ENCODE peak calls at places on chromosome 1, in ten cellular contexts. One of them, this sample, is unnamed.
A peak's percentile ranks its signal among the peaks of the same experiment; 100 is the strongest.

GRCh38 chr1:221602866-221603265 is 139.0 kb downstream of the DUSP10 start:
- DNase-seq in IMR-90: peak; percentile 18
- DNase-seq in nephron progenitor cell: no peak
- DNase-seq in A549: no peak
- DNase-seq in kidney: no peak
- DNase-seq in GM10248: no peak
- DNase-seq in ovary: no peak
- DNase-seq in fibroblast of mammary gland: peak; percentile 60
- DNase-seq in BJ: no peak
- DNase-seq in GM13977: no peak
- DNase-seq in this sample: no peak

GRCh38 chr1:228104526-228105251 is 1.6 kb upstream of the C1orf35 start:
- DNase-seq in ovary: no peak
- DNase-seq in nephron progenitor cell: no peak
- DNase-seq in kidney: peak; percentile 65
- DNase-seq in fibroblast of mammary gland: peak; percentile 37
- DNase-seq in BJ: no peak
- DNase-seq in A549: no peak
- DNase-seq in IMR-90: no peak
- DNase-seq in GM13977: no peak
- DNase-seq in GM10248: no peak
- DNase-seq in this sample: no peak

GRCh38 chr1:113519561-113519960 is 129.2 kb downstream of the MAGI3 start:
- DNase-seq in kidney: no peak
- DNase-seq in nephron progenitor cell: no peak
- DNase-seq in ovary: no peak
- DNase-seq in IMR-90: peak; percentile 65
- DNase-seq in GM10248: no peak
- DNase-seq in A549: no peak
- DNase-seq in GM13977: no peak
- DNase-seq in fibroblast of mammary gland: peak; percentile 66
- DNase-seq in BJ: no peak
- DNase-seq in this sample: peak; percentile 56

GRCh38 chr1:209809601-209810000 is 3.7 kb upstream of the IRF6 start:
- DNase-seq in fibroblast of mammary gland: no peak
- DNase-seq in GM10248: no peak
- DNase-seq in A549: no peak
- DNase-seq in kidney: no peak
- DNase-seq in IMR-90: no peak
- DNase-seq in BJ: no peak
- DNase-seq in ovary: no peak
- DNase-seq in nephron progenitor cell: no peak
- DNase-seq in GM13977: no peak
- DNase-seq in this sample: no peak

GRCh38 chr1:15508700-15509487 is 15.1 kb downstream of the CASP9 start:
- DNase-seq in GM13977: no peak
- DNase-seq in kidney: no peak
- DNase-seq in IMR-90: no peak
- DNase-seq in ovary: no peak
- DNase-seq in nephron progenitor cell: no peak
- DNase-seq in GM10248: no peak
- DNase-seq in A549: no peak
- DNase-seq in fibroblast of mammary gland: no peak
- DNase-seq in BJ: no peak
- DNase-seq in this sample: no peak

GRCh38 chr1:209341689-209342420 is 241.7 kb upstream of the CAMK1G start:
- DNase-seq in BJ: no peak
- DNase-seq in nephron progenitor cell: no peak
- DNase-seq in fibroblast of mammary gland: no peak
- DNase-seq in kidney: no peak
- DNase-seq in IMR-90: no peak
- DNase-seq in GM13977: no peak
- DNase-seq in ovary: no peak
- DNase-seq in A549: no peak
- DNase-seq in GM10248: no peak
- DNase-seq in this sample: no peak

GRCh38 chr1:225121095-225121494 is 191.6 kb downstream of the DNAH14 start:
- DNase-seq in GM10248: no peak
- DNase-seq in ovary: no peak
- DNase-seq in BJ: no peak
- DNase-seq in A549: no peak
- DNase-seq in GM13977: no peak
- DNase-seq in IMR-90: no peak
- DNase-seq in nephron progenitor cell: no peak
- DNase-seq in fibroblast of mammary gland: no peak
- DNase-seq in kidney: no peak
- DNase-seq in this sample: no peak

GRCh38 chr1:59316497-59317128 is 19.7 kb downstream of the FGGY start:
- DNase-seq in ovary: no peak
- DNase-seq in kidney: no peak
- DNase-seq in nephron progenitor cell: no peak
- DNase-seq in fibroblast of mammary gland: no peak
- DNase-seq in A549: no peak
- DNase-seq in GM13977: no peak
- DNase-seq in BJ: no peak
- DNase-seq in GM10248: no peak
- DNase-seq in IMR-90: peak; percentile 70
- DNase-seq in this sample: no peak

DNA sequence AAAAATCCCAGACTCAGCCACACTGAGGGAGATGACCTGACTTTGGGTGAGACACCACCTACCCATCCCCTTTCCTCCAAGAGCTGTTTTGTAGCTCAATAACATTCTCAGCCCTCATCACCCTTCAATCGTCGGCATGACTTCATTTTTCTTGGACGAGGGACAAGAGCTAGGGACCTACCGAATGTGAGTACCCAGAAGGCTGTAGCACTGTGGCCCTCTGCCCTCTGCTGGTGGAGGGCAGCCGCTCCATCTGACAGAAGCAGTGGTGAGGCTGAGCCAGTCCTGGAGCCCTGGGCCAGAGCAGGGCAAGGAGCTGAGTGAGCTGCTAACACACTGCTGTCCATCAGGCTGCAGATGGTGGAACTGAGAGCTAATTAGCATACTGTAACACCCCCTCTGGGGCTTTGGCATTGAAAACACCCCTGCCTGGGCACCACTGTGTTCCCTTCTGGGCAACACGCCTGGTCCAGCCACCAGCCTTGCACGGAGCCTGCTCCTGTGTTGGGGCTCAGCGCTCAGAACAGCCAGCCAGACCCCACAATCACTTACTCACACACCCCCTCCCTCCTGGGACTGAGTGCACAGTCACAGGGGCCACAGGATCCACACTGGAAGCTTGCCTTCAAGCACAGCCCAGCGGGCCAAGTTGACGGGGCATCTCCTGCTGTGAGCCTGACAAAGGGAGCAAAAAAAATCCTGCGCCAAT is 18.3 kb upstream of the ALPL start:
- DNase-seq in ovary: no peak
- DNase-seq in GM10248: no peak
- DNase-seq in fibroblast of mammary gland: peak; percentile 84
- DNase-seq in nephron progenitor cell: no peak
- DNase-seq in BJ: peak; percentile 24
- DNase-seq in GM13977: no peak
- DNase-seq in A549: peak; percentile 55
- DNase-seq in kidney: no peak
- DNase-seq in IMR-90: peak; percentile 64
- DNase-seq in this sample: peak; percentile 77
- TF ChIP-seq CTCF in ovary: no peak
- TF ChIP-seq CTCF in GM10248: peak; percentile 18
- TF ChIP-seq CTCF in fibroblast of mammary gland: peak; percentile 70
- TF ChIP-seq CTCF in nephron progenitor cell: no peak
- TF ChIP-seq CTCF in BJ: peak; percentile 82
- TF ChIP-seq CTCF in GM13977: peak; percentile 66
- TF ChIP-seq CTCF in A549: peak; percentile 41
- TF ChIP-seq CTCF in kidney: peak; percentile 16
- TF ChIP-seq CTCF in IMR-90: peak; percentile 64
- TF ChIP-seq CTCF in this sample: peak; percentile 85

DNA sequence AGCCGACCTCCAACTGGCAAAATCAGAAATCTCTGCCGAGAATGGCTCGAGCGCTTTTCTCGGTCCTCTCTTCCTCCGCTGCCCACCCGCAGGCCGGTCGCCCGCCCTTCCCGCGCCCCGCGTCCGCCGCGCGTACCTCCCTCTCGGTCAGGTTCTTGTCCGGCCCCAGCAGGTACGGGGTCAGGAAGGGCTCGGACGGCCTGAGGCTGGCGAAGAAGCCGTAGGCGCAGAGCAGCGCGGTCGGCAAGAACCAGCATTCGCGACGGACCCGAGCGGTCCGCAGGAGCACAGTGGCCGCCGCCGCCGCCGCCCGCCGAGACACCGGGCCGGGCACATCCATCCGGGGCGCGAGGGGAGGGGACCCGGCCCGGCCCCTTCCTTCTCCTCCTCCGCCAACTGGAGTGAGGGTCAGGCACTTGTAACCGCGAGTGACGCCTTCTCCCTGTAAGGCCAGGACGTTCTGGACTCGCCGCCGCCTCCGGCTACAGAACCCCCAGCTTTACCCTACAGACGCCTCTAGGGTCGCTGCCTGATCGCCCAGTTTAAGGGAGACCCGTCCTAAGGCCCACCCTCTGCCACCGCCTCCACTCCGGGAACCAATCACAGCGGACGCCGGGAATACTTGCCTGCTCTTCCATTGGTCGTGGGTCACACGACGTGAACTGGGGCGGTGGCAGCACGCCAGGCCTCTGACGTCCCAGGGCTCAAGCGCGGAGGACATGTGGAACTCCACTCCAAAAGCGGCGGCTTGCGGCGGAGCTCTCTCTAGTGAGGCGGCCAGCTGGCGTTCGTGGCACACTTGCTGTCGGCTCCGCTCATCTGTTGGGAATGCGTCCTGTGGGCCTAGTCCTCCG is at the start of gene SLC19A2:
- DNase-seq in kidney: peak; percentile 100
- DNase-seq in fibroblast of mammary gland: peak; percentile 99
- DNase-seq in nephron progenitor cell: peak; percentile 92
- DNase-seq in A549: peak; percentile 99
- DNase-seq in GM10248: peak; percentile 98
- DNase-seq in IMR-90: peak; percentile 99
- DNase-seq in GM13977: peak; percentile 98
- DNase-seq in BJ: peak; percentile 96
- DNase-seq in ovary: peak; percentile 100
- DNase-seq in this sample: peak; percentile 100
- TF ChIP-seq CTCF in kidney: peak; percentile 31
- TF ChIP-seq CTCF in fibroblast of mammary gland: peak; percentile 26
- TF ChIP-seq CTCF in nephron progenitor cell: peak; percentile 20
- TF ChIP-seq CTCF in A549: no peak
- TF ChIP-seq CTCF in GM10248: no peak
- TF ChIP-seq CTCF in IMR-90: peak; percentile 40
- TF ChIP-seq CTCF in GM13977: peak; percentile 20
- TF ChIP-seq CTCF in BJ: peak; percentile 36
- TF ChIP-seq CTCF in ovary: peak; percentile 57
- TF ChIP-seq CTCF in this sample: peak; percentile 39

GRCh38 chr1:31632649-31633048 is 12.0 kb downstream of the PEF1 start:
- DNase-seq in GM13977: no peak
- DNase-seq in ovary: no peak
- DNase-seq in nephron progenitor cell: no peak
- DNase-seq in A549: no peak
- DNase-seq in GM10248: no peak
- DNase-seq in BJ: no peak
- DNase-seq in fibroblast of mammary gland: no peak
- DNase-seq in IMR-90: no peak
- DNase-seq in kidney: no peak
- DNase-seq in this sample: no peak

GRCh38 chr1:31637915-31638673 is 6.6 kb downstream of the PEF1 start:
- DNase-seq in nephron progenitor cell: no peak
- DNase-seq in A549: no peak
- DNase-seq in ovary: no peak
- DNase-seq in IMR-90: no peak
- DNase-seq in fibroblast of mammary gland: no peak
- DNase-seq in kidney: no peak
- DNase-seq in GM13977: no peak
- DNase-seq in GM10248: no peak
- DNase-seq in BJ: no peak
- DNase-seq in this sample: no peak

GRCh38 chr1:31628931-31629582 is 11.6 kb downstream of the HCRTR1 start:
- DNase-seq in fibroblast of mammary gland: no peak
- DNase-seq in nephron progenitor cell: no peak
- DNase-seq in ovary: no peak
- DNase-seq in IMR-90: no peak
- DNase-seq in GM13977: no peak
- DNase-seq in GM10248: no peak
- DNase-seq in BJ: no peak
- DNase-seq in kidney: no peak
- DNase-seq in A549: no peak
- DNase-seq in this sample: no peak

GRCh38 chr1:31627930-31628421 is 10.5 kb downstream of the HCRTR1 start:
- DNase-seq in BJ: no peak
- DNase-seq in A549: no peak
- DNase-seq in GM10248: no peak
- DNase-seq in ovary: no peak
- DNase-seq in kidney: no peak
- DNase-seq in IMR-90: no peak
- DNase-seq in GM13977: no peak
- DNase-seq in nephron progenitor cell: no peak
- DNase-seq in fibroblast of mammary gland: no peak
- DNase-seq in this sample: no peak

GRCh38 chr1:31633117-31633516 is 11.6 kb downstream of the PEF1 start:
- DNase-seq in A549: peak; percentile 22
- DNase-seq in GM10248: no peak
- DNase-seq in ovary: no peak
- DNase-seq in BJ: no peak
- DNase-seq in fibroblast of mammary gland: no peak
- DNase-seq in IMR-90: no peak
- DNase-seq in GM13977: no peak
- DNase-seq in kidney: no peak
- DNase-seq in nephron progenitor cell: peak; percentile 34
- DNase-seq in this sample: peak; percentile 26
- TF ChIP-seq CTCF in A549: peak; percentile 32
- TF ChIP-seq CTCF in GM10248: peak; percentile 29
- TF ChIP-seq CTCF in ovary: no peak
- TF ChIP-seq CTCF in BJ: peak; percentile 63
- TF ChIP-seq CTCF in fibroblast of mammary gland: peak; percentile 57
- TF ChIP-seq CTCF in IMR-90: peak; percentile 40
- TF ChIP-seq CTCF in GM13977: peak; percentile 51
- TF ChIP-seq CTCF in kidney: no peak
- TF ChIP-seq CTCF in nephron progenitor cell: peak; percentile 23
- TF ChIP-seq CTCF in this sample: peak; percentile 80

GRCh38 chr1:226648421-226648820 is 90.7 kb downstream of the ITPKB start:
- DNase-seq in kidney: no peak
- DNase-seq in A549: no peak
- DNase-seq in GM13977: no peak
- DNase-seq in BJ: no peak
- DNase-seq in GM10248: no peak
- DNase-seq in IMR-90: no peak
- DNase-seq in nephron progenitor cell: no peak
- DNase-seq in fibroblast of mammary gland: no peak
- DNase-seq in ovary: no peak
- DNase-seq in this sample: no peak

GRCh38 chr1:226651041-226651731 is 87.9 kb downstream of the ITPKB start:
- DNase-seq in ovary: no peak
- DNase-seq in BJ: no peak
- DNase-seq in GM13977: no peak
- DNase-seq in IMR-90: no peak
- DNase-seq in nephron progenitor cell: no peak
- DNase-seq in kidney: peak; percentile 50
- DNase-seq in fibroblast of mammary gland: no peak
- DNase-seq in GM10248: no peak
- DNase-seq in A549: no peak
- DNase-seq in this sample: no peak

GRCh38 chr1:226649244-226649643 is 89.8 kb downstream of the ITPKB start:
- DNase-seq in GM13977: no peak
- DNase-seq in ovary: no peak
- DNase-seq in kidney: no peak
- DNase-seq in GM10248: no peak
- DNase-seq in BJ: no peak
- DNase-seq in fibroblast of mammary gland: no peak
- DNase-seq in nephron progenitor cell: no peak
- DNase-seq in IMR-90: no peak
- DNase-seq in A549: no peak
- DNase-seq in this sample: no peak

GRCh38 chr1:226650236-226650841 is 88.7 kb downstream of the ITPKB start:
- DNase-seq in A549: no peak
- DNase-seq in ovary: no peak
- DNase-seq in GM10248: no peak
- DNase-seq in BJ: no peak
- DNase-seq in IMR-90: no peak
- DNase-seq in GM13977: no peak
- DNase-seq in nephron progenitor cell: no peak
- DNase-seq in kidney: peak; percentile 61
- DNase-seq in fibroblast of mammary gland: no peak
- DNase-seq in this sample: no peak

GRCh38 chr1:226649780-226650179 is 89.3 kb downstream of the ITPKB start:
- DNase-seq in GM10248: no peak
- DNase-seq in kidney: peak; percentile 39
- DNase-seq in A549: no peak
- DNase-seq in GM13977: no peak
- DNase-seq in fibroblast of mammary gland: peak; percentile 50
- DNase-seq in ovary: no peak
- DNase-seq in nephron progenitor cell: no peak
- DNase-seq in IMR-90: peak; percentile 43
- DNase-seq in BJ: no peak
- DNase-seq in this sample: peak; percentile 25
- TF ChIP-seq CTCF in GM10248: peak; percentile 30
- TF ChIP-seq CTCF in kidney: peak; percentile 24
- TF ChIP-seq CTCF in A549: peak; percentile 24
- TF ChIP-seq CTCF in GM13977: peak; percentile 38
- TF ChIP-seq CTCF in fibroblast of mammary gland: peak; percentile 33
- TF ChIP-seq CTCF in ovary: no peak
- TF ChIP-seq CTCF in nephron progenitor cell: no peak
- TF ChIP-seq CTCF in IMR-90: peak; percentile 29
- TF ChIP-seq CTCF in BJ: peak; percentile 36
- TF ChIP-seq CTCF in this sample: peak; percentile 65